ENCODE peak calls at places on chromosomes 11 and 22, in five cellular contexts. J, L, G, V and K are unnamed samples.

GRCh38 chr11:111413849-111414248 is 34.8 kb upstream of the POU2AF1 start:
- DNase-seq in J (no peak), L (no peak), G (no peak), V (no peak), K (no peak)

GRCh38 chr11:116537121-116537520 is 235.7 kb downstream of the BUD13 start:
- DNase-seq in J (peak), L (no peak), G (no peak), V (no peak), K (no peak)

GRCh38 chr11:81005595-81005994 is 1564.8 kb upstream of the TENM4 start:
- DNase-seq in J (no peak), L (peak), G (peak), V (no peak), K (peak)

GRCh38 chr11:30788849-30789248 is 202.7 kb upstream of the MPPED2 start:
- DNase-seq in J (no peak), L (no peak), G (no peak), V (no peak), K (no peak)

GRCh38 chr11:100791103-100791502 is 104.0 kb downstream of the ARHGAP42 start:
- DNase-seq in J (no peak), L (no peak), G (no peak), V (peak), K (no peak)

GRCh38 chr22:45968751-45969413 is 8.1 kb downstream of the WNT7B start:
- DNase-seq in J (no peak), L (peak), G (peak), V (no peak), K (peak)

GRCh38 chr22:46129390-46130041 is 20.8 kb upstream of the PPARA start:
- DNase-seq in J (no peak), L (no peak), G (no peak), V (no peak), K (no peak)

GRCh38 chr11:10495464-10495786 is 40.4 kb downstream of the AMPD3 start:
- DNase-seq in J (no peak), L (no peak), G (no peak), V (no peak), K (no peak)

DNA sequence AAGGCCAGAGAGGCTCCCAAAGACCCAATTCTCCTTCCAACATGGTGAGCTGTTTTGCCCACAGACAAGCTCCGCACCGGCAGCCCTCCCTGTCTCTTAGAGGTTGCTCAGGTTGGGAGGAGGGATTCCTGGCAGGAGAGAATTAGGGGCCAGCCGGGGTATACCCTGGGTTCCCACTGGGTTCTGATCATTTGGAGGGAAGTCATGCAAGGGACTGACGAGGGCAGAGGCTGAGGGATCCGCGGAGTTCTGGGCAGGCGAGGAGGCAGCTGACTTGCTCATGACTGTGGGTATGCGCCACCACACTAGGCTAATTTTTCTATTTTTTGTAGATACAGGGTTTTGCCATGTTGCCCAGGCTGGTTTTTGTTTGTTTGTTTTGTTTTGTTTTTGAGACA is 4.6 kb downstream of the ST3GAL4 start:
- DNase-seq in J (no peak), L (no peak), G (no peak), V (no peak), K (no peak)
- H3K27ac ChIP-seq in J (no peak), L (no peak), G (no peak), V (no peak), K (peak)

GRCh38 chr22:29625090-29625825 is 21.8 kb downstream of the NF2 start:
- DNase-seq in J (no peak), L (no peak), G (peak), V (peak), K (no peak)
- H3K27ac ChIP-seq in J (no peak), L (peak), G (peak), V (no peak), K (peak)

GRCh38 chr11:69164824-69165223 is 9.1 kb downstream of the SMIM38 start:
- DNase-seq in J (no peak), L (no peak), G (no peak), V (no peak), K (no peak)

GRCh38 chr11:69166186-69167115 is 10.7 kb downstream of the SMIM38 start:
- DNase-seq in J (no peak), L (peak), G (peak), V (peak), K (no peak)

GRCh38 chr11:69163842-69164241 is 8.1 kb downstream of the SMIM38 start:
- DNase-seq in J (no peak), L (no peak), G (no peak), V (no peak), K (no peak)

GRCh38 chr11:69167130-69167915 is 11.6 kb downstream of the SMIM38 start:
- DNase-seq in J (no peak), L (no peak), G (no peak), V (no peak), K (no peak)

DNA sequence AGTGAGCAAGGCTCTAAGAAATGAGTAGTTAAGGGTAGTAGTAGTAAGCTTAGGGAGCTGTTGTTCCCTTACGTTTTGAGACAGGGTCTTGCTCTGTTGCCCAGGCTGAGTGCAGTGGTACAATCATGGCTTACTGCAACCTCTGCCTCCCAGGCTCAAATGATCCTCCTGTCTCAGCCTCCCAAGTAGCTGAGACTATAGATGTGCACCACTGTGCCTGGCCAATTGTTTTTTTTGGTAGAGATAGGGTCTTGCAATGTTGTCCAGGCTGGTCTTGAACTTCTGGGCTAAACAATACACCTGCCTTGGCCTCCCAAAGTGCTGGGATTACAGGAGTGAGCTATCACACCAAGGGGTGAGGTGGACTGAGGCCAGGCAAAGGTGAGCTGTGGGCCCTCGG is 10.0 kb downstream of the SMIM38 start:
- DNase-seq in J (no peak), L (no peak), G (no peak), V (no peak), K (no peak)
- H3K27ac ChIP-seq in J (no peak), L (no peak), G (no peak), V (no peak), K (no peak)

DNA sequence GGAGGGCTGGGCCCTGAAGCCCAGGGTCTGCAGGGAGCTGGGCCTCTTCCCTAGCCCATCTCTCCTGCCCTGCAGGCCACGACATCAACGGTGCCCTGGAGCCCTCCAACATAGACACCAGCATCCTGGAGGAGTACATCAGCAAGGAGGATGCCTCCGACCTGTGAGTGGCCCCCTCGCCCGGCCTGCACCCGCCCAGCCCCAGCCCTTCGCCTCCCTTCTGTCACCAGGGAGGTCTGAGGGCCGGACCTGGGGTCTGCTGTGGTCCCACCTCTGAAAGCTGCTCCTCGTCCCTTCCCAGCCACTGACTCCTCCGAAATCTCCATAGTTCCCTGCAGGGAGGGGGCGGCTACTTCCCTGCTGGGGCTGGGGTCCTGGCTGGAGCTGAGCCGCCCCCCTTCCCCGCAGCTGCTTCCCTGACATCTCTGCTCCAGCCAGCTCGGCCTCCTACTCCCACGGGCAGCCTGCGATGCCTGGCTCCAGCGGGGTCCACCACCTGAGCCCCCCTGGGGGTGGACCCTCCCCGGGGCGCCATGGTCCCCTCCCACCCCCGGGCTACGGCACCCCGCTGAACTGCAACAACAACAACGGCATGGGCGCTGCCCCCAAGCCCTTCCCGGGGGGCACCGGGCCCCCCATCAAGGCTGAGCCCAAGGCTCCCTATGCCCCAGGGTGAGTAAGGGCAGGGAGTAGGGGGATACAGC is 13.3 kb downstream of the MYRF start:
- DNase-seq in J (no peak), L (no peak), G (no peak), V (no peak), K (no peak)
- H3K27ac ChIP-seq in J (no peak), L (peak), G (no peak), V (peak), K (no peak)

GRCh38 chr22:32564170-32565001 is 89.8 kb downstream of the FBXO7 start:
- DNase-seq in J (no peak), L (no peak), G (no peak), V (no peak), K (no peak)
- H3K27ac ChIP-seq in J (no peak), L (no peak), G (no peak), V (no peak), K (no peak)

GRCh38 chr11:9397746-9398680 is 13.6 kb downstream of the IPO7 start:
- DNase-seq in J (no peak), L (no peak), G (no peak), V (no peak), K (no peak)

GRCh38 chr11:9396310-9396709 is 11.9 kb downstream of the IPO7 start:
- DNase-seq in J (no peak), L (no peak), G (no peak), V (no peak), K (no peak)

GRCh38 chr11:9399466-9399865 is 15.0 kb downstream of the IPO7 start:
- DNase-seq in J (no peak), L (no peak), G (no peak), V (no peak), K (no peak)

DNA sequence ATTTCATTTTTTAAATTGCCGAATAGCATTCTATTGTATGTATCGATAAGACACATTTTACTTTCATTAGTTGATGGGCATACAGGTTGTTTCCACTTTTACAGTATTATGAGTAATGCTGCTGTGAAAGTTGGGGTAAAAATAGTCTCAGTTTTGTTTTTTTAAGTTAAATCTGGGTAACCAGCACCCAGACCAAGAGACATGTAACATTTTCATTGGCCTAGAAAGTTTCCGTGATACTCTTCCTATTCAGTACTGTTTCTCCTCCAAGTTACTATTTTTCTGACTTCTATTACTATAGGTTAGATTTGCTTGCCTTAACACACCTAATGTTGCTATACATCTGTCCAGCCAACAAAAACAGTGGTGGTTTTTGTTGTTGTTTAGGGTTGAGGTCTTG is 12.3 kb downstream of the IPO7 start:
- DNase-seq in J (no peak), L (no peak), G (no peak), V (no peak), K (no peak)
- H3K27ac ChIP-seq in J (no peak), L (no peak), G (no peak), V (peak), K (no peak)

DNA sequence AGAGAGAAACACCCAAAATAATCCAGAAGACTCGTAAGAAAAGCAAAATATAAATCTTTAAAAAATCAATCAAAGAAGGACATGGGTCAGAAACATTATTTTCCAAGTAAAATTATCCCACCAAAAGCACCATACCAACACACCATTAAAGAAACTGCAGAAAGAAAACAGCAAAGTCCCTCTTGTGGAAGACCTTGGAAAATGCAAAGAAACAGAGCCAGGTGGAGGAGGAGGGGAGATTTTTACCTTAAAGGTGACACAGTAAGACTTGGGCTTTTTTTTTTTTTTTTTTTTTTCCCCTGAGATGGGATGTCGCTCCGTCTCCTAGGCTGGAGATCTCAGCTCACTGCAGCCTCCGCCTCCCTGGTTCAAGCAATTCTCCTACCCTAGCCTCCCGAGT is 123.8 kb downstream of the LARGE1 start:
- DNase-seq in J (no peak), L (no peak), G (no peak), V (no peak), K (no peak)
- H3K27ac ChIP-seq in J (no peak), L (no peak), G (no peak), V (no peak), K (no peak)

DNA sequence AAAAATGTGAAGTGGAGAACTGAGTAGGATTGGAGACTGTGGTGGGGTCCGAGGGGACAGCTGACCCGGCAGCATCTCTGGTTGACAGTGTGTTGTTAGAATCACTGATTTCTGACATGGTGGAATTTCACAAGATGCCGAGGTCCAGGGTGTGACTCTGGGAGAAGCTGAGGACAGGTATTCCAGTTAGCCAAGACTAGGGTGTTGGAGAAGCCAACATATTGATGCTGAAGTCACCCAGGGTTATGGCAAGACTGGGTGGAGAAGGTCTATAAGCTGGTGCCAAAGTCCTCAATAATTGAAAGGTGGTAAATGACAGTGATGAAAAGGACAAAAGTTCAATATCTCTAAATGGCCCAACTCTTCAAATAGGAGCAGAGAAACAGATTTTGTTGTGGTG is 86.1 kb downstream of the ME3 start:
- DNase-seq in J (no peak), L (no peak), G (no peak), V (no peak), K (no peak)
- H3K27ac ChIP-seq in J (no peak), L (no peak), G (no peak), V (no peak), K (no peak)

GRCh38 chr22:38733329-38734202 is 22.2 kb downstream of the SUN2 start:
- DNase-seq in J (no peak), L (peak), G (no peak), V (peak), K (no peak)

GRCh38 chr22:38732251-38732815 is 23.5 kb downstream of the SUN2 start:
- DNase-seq in J (no peak), L (no peak), G (no peak), V (no peak), K (no peak)

GRCh38 chr22:38729946-38730345 is 24.2 kb downstream of the GTPBP1 start:
- DNase-seq in J (no peak), L (no peak), G (no peak), V (no peak), K (no peak)

GRCh38 chr22:38730411-38730871 is 24.7 kb downstream of the GTPBP1 start:
- DNase-seq in J (no peak), L (no peak), G (no peak), V (no peak), K (no peak)

DNA sequence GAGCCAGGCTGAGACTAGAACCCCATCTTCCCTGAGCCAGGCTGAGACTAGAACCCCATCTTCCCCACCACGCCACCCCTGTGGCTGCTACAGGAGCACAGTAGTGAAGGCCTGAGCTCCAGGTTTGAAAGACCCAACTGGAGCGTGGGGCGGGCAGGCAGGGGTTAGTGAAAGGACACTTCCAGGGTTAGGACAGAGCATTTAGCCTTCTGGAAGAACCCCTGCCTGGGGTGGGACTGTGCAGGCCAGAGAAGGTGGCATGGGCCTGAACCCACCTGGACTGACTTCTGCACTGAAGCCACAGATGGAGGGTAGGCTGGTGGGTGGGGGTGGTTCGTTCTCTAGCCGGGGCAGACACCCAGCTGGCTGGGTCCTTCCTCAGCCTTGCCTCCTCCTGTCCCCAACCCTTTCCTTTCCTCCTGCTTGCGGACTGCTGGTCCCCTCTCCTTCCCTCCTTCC is 24.1 kb downstream of the SUN2 start:
- DNase-seq in J (no peak), L (no peak), G (no peak), V (no peak), K (no peak)
- H3K27ac ChIP-seq in J (peak), L (no peak), G (no peak), V (no peak), K (no peak)